ENCODE peak calls at places on chromosome 9, in four cellular contexts. One of them, this sample, is unnamed.

GRCh38 chr9:89781838-89782237 is 177.0 kb downstream of the GADD45G start:
- DNase-seq in K562: no peak
- DNase-seq in GM12878: peak; percentile 72
- DNase-seq in HepG2: no peak
- DNase-seq in this sample: no peak

GRCh38 chr9:14526504-14526903 is 166.7 kb downstream of the ZDHHC21 start:
- DNase-seq in GM12878: no peak
- DNase-seq in HepG2: no peak
- DNase-seq in K562: no peak
- DNase-seq in this sample: no peak

GRCh38 chr9:101421653-101422065 is 13.9 kb downstream of the ALDOB start:
- DNase-seq in GM12878: no peak
- DNase-seq in K562: no peak
- DNase-seq in HepG2: peak; percentile 98
- DNase-seq in this sample: no peak

GRCh38 chr9:115134941-115135340 is 17.0 kb upstream of the TNC start:
- DNase-seq in K562: no peak
- DNase-seq in HepG2: no peak
- DNase-seq in GM12878: no peak
- DNase-seq in this sample: no peak

GRCh38 chr9:76677481-76678055 is 86.7 kb upstream of the PCA3 start:
- DNase-seq in HepG2: no peak
- DNase-seq in K562: no peak
- DNase-seq in GM12878: no peak
- DNase-seq in this sample: no peak

GRCh38 chr9:97831843-97832636 is 21.0 kb upstream of the FOXE1 start:
- DNase-seq in GM12878: no peak
- DNase-seq in K562: no peak
- DNase-seq in HepG2: no peak
- DNase-seq in this sample: no peak

GRCh38 chr9:34374905-34375552 is 1.7 kb downstream of the MYORG start:
- DNase-seq in HepG2: peak; percentile 94
- DNase-seq in GM12878: no peak
- DNase-seq in K562: no peak
- DNase-seq in this sample: peak; percentile 3

GRCh38 chr9:94945191-94946144 is 219.0 kb downstream of the AOPEP start:
- DNase-seq in GM12878: no peak
- DNase-seq in K562: no peak
- DNase-seq in HepG2: no peak
- DNase-seq in this sample: no peak

GRCh38 chr9:99162759-99163364 is 57.9 kb downstream of the TGFBR1 start:
- DNase-seq in HepG2: peak; percentile 43
- DNase-seq in K562: no peak
- DNase-seq in GM12878: no peak
- DNase-seq in this sample: peak; percentile 43

GRCh38 chr9:2267171-2267740 is 252.1 kb downstream of the SMARCA2 start:
- DNase-seq in HepG2: no peak
- DNase-seq in K562: no peak
- DNase-seq in GM12878: no peak
- DNase-seq in this sample: no peak

GRCh38 chr9:108787664-108788048 is 68.1 kb downstream of the ACTL7B start:
- DNase-seq in GM12878: no peak
- DNase-seq in K562: no peak
- DNase-seq in HepG2: no peak
- DNase-seq in this sample: no peak

GRCh38 chr9:93123561-93124283 is 10.3 kb downstream of the NINJ1 start:
- DNase-seq in K562: no peak
- DNase-seq in HepG2: no peak
- DNase-seq in GM12878: no peak
- DNase-seq in this sample: no peak

GRCh38 chr9:121082075-121082474 is 7.3 kb downstream of the CNTRL start:
- DNase-seq in HepG2: no peak
- DNase-seq in GM12878: no peak
- DNase-seq in K562: no peak
- DNase-seq in this sample: no peak

GRCh38 chr9:123695391-123695790 is 234.5 kb downstream of the DENND1A start:
- DNase-seq in HepG2: no peak
- DNase-seq in GM12878: no peak
- DNase-seq in K562: no peak
- DNase-seq in this sample: no peak

GRCh38 chr9:38144421-38144820 is 75.4 kb upstream of the SHB start:
- DNase-seq in HepG2: no peak
- DNase-seq in K562: no peak
- DNase-seq in GM12878: no peak
- DNase-seq in this sample: no peak

GRCh38 chr9:130110166-130110565 is 56.5 kb downstream of the GPR107 start:
- DNase-seq in HepG2: no peak
- DNase-seq in K562: no peak
- DNase-seq in GM12878: no peak
- DNase-seq in this sample: no peak

GRCh38 chr9:112532427-112532826 is 45.8 kb downstream of the KIAA1958 start:
- DNase-seq in GM12878: no peak
- DNase-seq in HepG2: no peak
- DNase-seq in K562: no peak
- DNase-seq in this sample: no peak

GRCh38 chr9:72703574-72703973 is 182.2 kb downstream of the TMC1 start:
- DNase-seq in GM12878: peak; percentile 4
- DNase-seq in HepG2: no peak
- DNase-seq in K562: no peak
- DNase-seq in this sample: no peak

GRCh38 chr9:88922091-88922490 is 69.2 kb upstream of the S1PR3 start:
- DNase-seq in GM12878: peak; percentile 13
- DNase-seq in HepG2: no peak
- DNase-seq in K562: no peak
- DNase-seq in this sample: no peak

GRCh38 chr9:129868571-129869486 is 33.6 kb downstream of the USP20 start:
- DNase-seq in K562: no peak
- DNase-seq in HepG2: no peak
- DNase-seq in GM12878: no peak
- DNase-seq in this sample: no peak

GRCh38 chr9:122806661-122807060 is 6.7 kb downstream of the OR1K1 start:
- DNase-seq in GM12878: no peak
- DNase-seq in HepG2: no peak
- DNase-seq in K562: no peak
- DNase-seq in this sample: no peak

GRCh38 chr9:9612270-9612669 is 1000.5 kb downstream of the PTPRD start:
- DNase-seq in HepG2: no peak
- DNase-seq in K562: no peak
- DNase-seq in GM12878: peak; percentile 3
- DNase-seq in this sample: no peak

GRCh38 chr9:114709636-114710035 is 27.6 kb upstream of the TEX48 start:
- DNase-seq in HepG2: no peak
- DNase-seq in K562: no peak
- DNase-seq in GM12878: no peak
- DNase-seq in this sample: no peak

GRCh38 chr9:80440724-80441123 is 869.0 kb downstream of the TLE4 start:
- DNase-seq in HepG2: no peak
- DNase-seq in K562: no peak
- DNase-seq in GM12878: no peak
- DNase-seq in this sample: no peak
- TF ChIP-seq FOXK2 in HepG2: no peak
- TF ChIP-seq FOXK2 in K562: no peak
- TF ChIP-seq FOXK2 in GM12878: no peak
- TF ChIP-seq FOXK2 in this sample: no peak

DNA sequence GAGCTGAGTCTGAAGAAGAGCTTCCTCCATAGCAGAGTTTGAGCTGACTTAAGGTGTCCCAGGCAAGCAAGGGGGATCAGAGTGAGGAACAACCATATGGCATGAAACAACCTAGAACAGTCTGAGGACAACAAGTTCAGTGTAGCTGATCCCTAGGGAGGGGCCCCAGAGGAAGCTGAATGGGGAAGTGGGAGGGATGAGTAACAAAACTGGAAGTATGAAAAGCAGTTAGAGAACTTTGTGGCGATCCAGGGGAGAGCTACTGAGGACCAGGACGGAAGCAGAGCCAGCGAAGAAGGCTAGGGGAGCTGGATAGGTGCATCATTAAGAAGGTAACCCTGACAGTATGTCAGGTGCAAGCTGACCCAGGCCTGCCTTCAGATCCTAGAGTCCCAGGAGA is 580.8 kb downstream of the BNC2 start:
- DNase-seq in HepG2: no peak
- DNase-seq in K562: no peak
- DNase-seq in GM12878: peak; percentile 31
- DNase-seq in this sample: no peak
- TF ChIP-seq FOXK2 in HepG2: no peak
- TF ChIP-seq FOXK2 in K562: no peak
- TF ChIP-seq FOXK2 in GM12878: no peak
- TF ChIP-seq FOXK2 in this sample: no peak

DNA sequence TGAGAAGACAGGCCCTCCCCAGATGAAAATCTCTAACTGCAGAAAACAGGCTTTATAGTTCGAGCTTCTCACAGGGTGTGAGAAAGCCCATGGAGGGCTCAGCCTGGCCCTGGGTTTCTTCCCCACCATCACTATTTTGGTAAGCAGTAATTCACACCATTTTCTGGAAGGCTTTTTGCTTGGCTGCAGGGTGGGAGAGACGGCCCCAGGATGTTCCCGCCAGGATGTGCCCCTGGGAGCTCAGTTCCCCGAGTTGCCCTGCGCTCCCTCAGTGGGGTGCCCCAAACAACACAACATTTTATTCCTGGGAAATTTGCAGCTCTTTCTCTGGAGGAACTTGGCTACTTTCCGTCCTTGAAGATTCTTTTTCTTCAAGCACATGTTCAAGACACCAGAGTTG is 100.8 kb downstream of the HSD17B3 start:
- DNase-seq in GM12878: no peak
- DNase-seq in HepG2: no peak
- DNase-seq in K562: no peak
- DNase-seq in this sample: no peak
- TF ChIP-seq FOXK2 in GM12878: no peak
- TF ChIP-seq FOXK2 in HepG2: no peak
- TF ChIP-seq FOXK2 in K562: no peak
- TF ChIP-seq FOXK2 in this sample: no peak

GRCh38 chr9:134378901-134379338 is 52.7 kb downstream of the RXRA start:
- DNase-seq in GM12878: no peak
- DNase-seq in HepG2: no peak
- DNase-seq in K562: no peak
- DNase-seq in this sample: peak; percentile 46

GRCh38 chr9:134376386-134377142 is 50.3 kb downstream of the RXRA start:
- DNase-seq in GM12878: no peak
- DNase-seq in HepG2: peak; percentile 23
- DNase-seq in K562: no peak
- DNase-seq in this sample: no peak

GRCh38 chr9:134377143-134377484 is 50.9 kb downstream of the RXRA start:
- DNase-seq in HepG2: no peak
- DNase-seq in GM12878: no peak
- DNase-seq in K562: no peak
- DNase-seq in this sample: no peak

GRCh38 chr9:134379774-134380431 is 53.6 kb downstream of the RXRA start:
- DNase-seq in K562: no peak
- DNase-seq in GM12878: no peak
- DNase-seq in HepG2: no peak
- DNase-seq in this sample: no peak

DNA sequence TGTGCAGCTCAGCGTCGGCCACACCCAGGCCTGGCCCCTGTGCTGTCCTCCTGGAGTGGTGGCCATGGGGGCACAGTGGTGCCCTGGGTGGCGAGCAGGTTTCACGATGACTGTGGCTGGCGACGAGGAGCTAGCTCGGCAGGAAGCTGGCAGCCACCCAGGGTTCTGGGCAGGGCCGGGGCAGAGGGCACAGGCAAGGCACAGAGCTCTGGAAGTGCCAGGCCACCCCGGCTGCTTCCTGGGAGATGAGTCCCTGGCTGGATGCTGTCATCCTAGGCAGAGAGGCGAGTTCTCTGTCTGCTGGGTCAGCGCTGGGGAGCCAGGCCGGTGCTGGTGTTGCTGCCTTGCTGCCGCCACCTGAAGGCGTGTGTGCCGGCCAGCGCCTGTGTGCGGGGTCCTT is 51.7 kb downstream of the RXRA start:
- DNase-seq in GM12878: no peak
- DNase-seq in K562: no peak
- DNase-seq in HepG2: no peak
- DNase-seq in this sample: no peak
- TF ChIP-seq FOXK2 in GM12878: no peak
- TF ChIP-seq FOXK2 in K562: no peak
- TF ChIP-seq FOXK2 in HepG2: no peak
- TF ChIP-seq FOXK2 in this sample: no peak

GRCh38 chr9:136084191-136084944 is 10.7 kb downstream of the NACC2 start:
- DNase-seq in GM12878: no peak
- DNase-seq in K562: no peak
- DNase-seq in HepG2: no peak
- DNase-seq in this sample: no peak
- TF ChIP-seq FOXK2 in GM12878: no peak
- TF ChIP-seq FOXK2 in K562: no peak
- TF ChIP-seq FOXK2 in HepG2: no peak
- TF ChIP-seq FOXK2 in this sample: no peak

DNA sequence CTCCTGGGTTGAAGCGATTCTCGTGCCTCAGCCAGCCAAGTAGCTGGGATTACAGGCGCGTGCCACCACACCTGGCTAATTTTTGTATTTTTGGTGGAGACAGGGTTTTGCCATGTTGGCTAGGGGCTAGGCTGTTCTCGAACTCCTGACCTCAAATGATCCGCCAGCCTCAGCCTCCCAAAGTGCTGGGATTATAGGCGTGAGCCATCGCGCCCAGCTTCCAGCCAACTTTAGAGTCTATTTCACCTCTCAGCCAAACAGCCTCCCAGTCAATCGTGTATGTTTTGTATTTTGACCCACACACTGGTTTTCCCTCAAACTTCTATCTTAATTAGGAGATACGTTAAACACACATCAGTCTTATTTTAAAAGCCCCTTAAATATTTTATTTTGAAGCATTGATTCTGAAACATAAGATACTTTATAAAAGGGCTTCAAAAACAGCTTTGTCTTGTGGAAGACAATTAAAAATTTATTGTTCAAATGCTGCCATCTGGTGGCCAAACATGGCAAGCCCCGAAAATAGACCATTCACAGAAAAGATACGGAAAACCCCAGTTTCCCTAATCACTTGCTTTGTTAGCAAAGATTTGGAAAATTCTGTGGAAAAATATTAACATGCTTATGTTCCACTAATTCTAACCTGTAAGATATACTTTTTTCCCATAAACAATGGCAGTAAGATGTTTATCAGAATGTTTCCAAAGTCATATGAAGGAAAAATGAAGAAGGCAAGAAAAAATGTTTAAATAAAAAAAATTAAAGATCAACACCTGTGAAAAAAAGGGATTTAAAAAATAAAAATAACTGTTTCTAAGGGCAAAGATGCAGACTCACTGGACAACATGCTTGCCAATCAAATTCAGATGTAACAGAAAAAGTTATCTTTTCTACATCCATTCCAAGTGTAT is 33.1 kb downstream of the APTX start:
- DNase-seq in K562: peak; percentile 33
- DNase-seq in GM12878: no peak
- DNase-seq in HepG2: peak; percentile 29
- DNase-seq in this sample: peak; percentile 46
- TF ChIP-seq FOXK2 in K562: no peak
- TF ChIP-seq FOXK2 in GM12878: no peak
- TF ChIP-seq FOXK2 in HepG2: no peak
- TF ChIP-seq FOXK2 in this sample: no peak

DNA sequence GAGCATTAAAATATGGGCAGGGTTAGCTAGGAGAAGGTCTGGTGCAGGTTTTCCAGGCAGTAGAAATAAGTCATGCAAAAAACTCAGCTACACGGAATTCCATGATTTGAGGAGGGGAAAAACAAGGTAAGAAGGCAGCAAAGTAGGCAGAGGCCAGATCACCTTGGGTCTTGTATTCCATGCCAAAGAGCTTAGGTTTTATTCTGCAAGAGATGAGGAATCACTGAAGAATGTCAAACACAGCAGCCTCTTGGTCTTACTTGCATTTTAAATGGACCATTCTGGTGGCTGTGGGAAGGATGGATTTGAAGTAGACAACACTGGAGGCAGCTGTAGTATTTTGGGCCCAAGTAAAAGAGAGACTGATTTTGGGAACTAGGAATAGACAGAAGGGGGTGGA is 8.6 kb downstream of the TRPM3 start:
- DNase-seq in GM12878: no peak
- DNase-seq in K562: no peak
- DNase-seq in HepG2: no peak
- DNase-seq in this sample: no peak
- TF ChIP-seq FOXK2 in GM12878: no peak
- TF ChIP-seq FOXK2 in K562: no peak
- TF ChIP-seq FOXK2 in HepG2: no peak
- TF ChIP-seq FOXK2 in this sample: no peak

This sample was measured in HEK293T.